ENCODE peak calls at places on chromosomes 16 and 17, in five cellular contexts. One of them, this sample, is unnamed.

GRCh38 chr16:64434526-64435069 is 687.3 kb downstream of the CDH11 start:
- DNase-seq in hepatocyte: no peak
- DNase-seq in PC-3: no peak
- DNase-seq in SK-N-SH: no peak
- DNase-seq in pancreas: no peak
- DNase-seq in this sample: no peak

GRCh38 chr17:79784353-79785016 is 6.5 kb downstream of the CBX2 start:
- DNase-seq in SK-N-SH: no peak
- DNase-seq in PC-3: no peak
- DNase-seq in pancreas: peak
- DNase-seq in hepatocyte: no peak
- DNase-seq in this sample: no peak

GRCh38 chr17:12727076-12727750 is 61.5 kb downstream of the MYOCD start:
- DNase-seq in pancreas: no peak
- DNase-seq in SK-N-SH: no peak
- DNase-seq in hepatocyte: peak
- DNase-seq in PC-3: peak
- DNase-seq in this sample: no peak

GRCh38 chr17:32671891-32672290 is 185.1 kb downstream of the CDK5R1 start:
- DNase-seq in PC-3: peak
- DNase-seq in SK-N-SH: no peak
- DNase-seq in pancreas: no peak
- DNase-seq in hepatocyte: no peak
- DNase-seq in this sample: no peak

GRCh38 chr17:76121932-76122383 is 18.4 kb upstream of the EXOC7 start:
- DNase-seq in SK-N-SH: no peak
- DNase-seq in PC-3: no peak
- DNase-seq in pancreas: no peak
- DNase-seq in hepatocyte: no peak
- DNase-seq in this sample: no peak

GRCh38 chr16:20740007-20740883 is 1.4 kb downstream of the THUMPD1 start:
- DNase-seq in hepatocyte: no peak
- DNase-seq in pancreas: no peak
- DNase-seq in PC-3: peak
- DNase-seq in SK-N-SH: peak
- DNase-seq in this sample: no peak

GRCh38 chr16:22625948-22626347 is 115.3 kb downstream of the NPIPB5 start:
- DNase-seq in hepatocyte: no peak
- DNase-seq in pancreas: no peak
- DNase-seq in SK-N-SH: no peak
- DNase-seq in PC-3: peak
- DNase-seq in this sample: no peak

GRCh38 chr17:79838541-79839274 is 532 bp downstream of the CBX4 start:
- DNase-seq in hepatocyte: peak
- DNase-seq in SK-N-SH: peak
- DNase-seq in PC-3: peak
- DNase-seq in pancreas: peak
- DNase-seq in this sample: no peak

GRCh38 chr17:41537990-41538389 is 9.9 kb upstream of the KRT19 start:
- DNase-seq in pancreas: no peak
- DNase-seq in PC-3: no peak
- DNase-seq in SK-N-SH: no peak
- DNase-seq in hepatocyte: no peak
- DNase-seq in this sample: no peak

GRCh38 chr17:7404737-7405412 is 978 bp upstream of the TMEM256 start:
- DNase-seq in pancreas: peak
- DNase-seq in SK-N-SH: peak
- DNase-seq in hepatocyte: no peak
- DNase-seq in PC-3: no peak
- DNase-seq in this sample: no peak

GRCh38 chr16:53775821-53776431 is 72.0 kb downstream of the FTO start:
- DNase-seq in pancreas: no peak
- DNase-seq in SK-N-SH: no peak
- DNase-seq in hepatocyte: peak
- DNase-seq in PC-3: peak
- DNase-seq in this sample: peak

GRCh38 chr17:75289832-75290337 is 652 bp upstream of the SLC25A19 start:
- DNase-seq in hepatocyte: peak
- DNase-seq in SK-N-SH: no peak
- DNase-seq in PC-3: peak
- DNase-seq in pancreas: no peak
- DNase-seq in this sample: no peak

GRCh38 chr17:35560703-35561102 is at the start of gene SLFN14:
- DNase-seq in hepatocyte: no peak
- DNase-seq in PC-3: no peak
- DNase-seq in SK-N-SH: no peak
- DNase-seq in pancreas: no peak
- DNase-seq in this sample: no peak

GRCh38 chr16:23257682-23258081 is 44.4 kb upstream of the SCNN1B start:
- DNase-seq in pancreas: no peak
- DNase-seq in PC-3: peak
- DNase-seq in SK-N-SH: no peak
- DNase-seq in hepatocyte: peak
- DNase-seq in this sample: no peak

GRCh38 chr16:8936421-8936820 is 27.3 kb downstream of the USP7 start:
- DNase-seq in SK-N-SH: peak
- DNase-seq in PC-3: peak
- DNase-seq in pancreas: peak
- DNase-seq in hepatocyte: peak
- DNase-seq in this sample: no peak

DNA sequence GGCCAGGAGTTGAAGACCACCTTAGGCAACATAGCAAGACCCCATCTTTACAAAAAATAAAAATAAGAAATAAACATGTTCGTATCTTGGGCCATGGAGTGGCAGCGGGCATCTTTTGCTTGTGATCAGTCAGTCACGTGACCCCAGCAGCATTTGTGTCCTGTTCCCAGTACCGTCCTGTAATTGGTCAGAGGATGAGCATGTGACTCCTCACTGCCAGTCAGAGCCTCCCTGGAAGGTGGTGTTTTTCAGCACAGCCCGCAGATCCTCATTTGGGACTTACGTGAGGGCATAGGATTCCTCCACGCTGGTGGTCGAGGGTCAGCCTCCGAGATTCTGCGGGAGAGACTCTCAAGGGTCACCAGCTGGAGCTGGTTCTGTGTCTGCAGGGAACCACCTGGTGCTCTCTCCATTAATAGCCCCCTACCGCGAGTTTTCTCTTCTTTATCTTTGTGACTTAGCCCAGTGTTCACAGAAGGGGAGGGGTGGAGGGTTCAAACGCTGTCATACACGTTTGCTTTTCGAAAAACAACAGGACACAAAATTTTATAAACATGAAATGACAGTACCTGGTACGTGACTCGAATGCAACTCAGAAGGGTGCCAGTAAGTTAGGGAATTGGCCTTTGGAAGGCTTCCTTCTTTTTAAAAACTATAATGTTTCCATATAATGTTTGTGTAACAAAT is 17.2 kb downstream of the MRC2 start:
- DNase-seq in SK-N-SH: peak
- DNase-seq in pancreas: no peak
- DNase-seq in PC-3: no peak
- DNase-seq in hepatocyte: no peak
- DNase-seq in this sample: no peak
- TF ChIP-seq CTCF in SK-N-SH: no peak
- TF ChIP-seq CTCF in pancreas: no peak
- TF ChIP-seq CTCF in PC-3: no peak
- TF ChIP-seq CTCF in hepatocyte: no peak
- TF ChIP-seq CTCF in this sample: no peak

GRCh38 chr16:11308493-11309283 is 27.6 kb upstream of the PRM1 start:
- DNase-seq in PC-3: no peak
- DNase-seq in hepatocyte: no peak
- DNase-seq in pancreas: no peak
- DNase-seq in SK-N-SH: no peak
- DNase-seq in this sample: no peak

GRCh38 chr16:11309895-11310633 is 28.9 kb upstream of the PRM1 start:
- DNase-seq in hepatocyte: no peak
- DNase-seq in pancreas: no peak
- DNase-seq in PC-3: no peak
- DNase-seq in SK-N-SH: no peak
- DNase-seq in this sample: no peak

GRCh38 chr16:11312718-11313492 is 31.8 kb upstream of the PRM1 start:
- DNase-seq in SK-N-SH: no peak
- DNase-seq in PC-3: peak
- DNase-seq in hepatocyte: peak
- DNase-seq in pancreas: peak
- DNase-seq in this sample: no peak

GRCh38 chr16:11310997-11311561 is 29.9 kb upstream of the PRM1 start:
- DNase-seq in PC-3: no peak
- DNase-seq in pancreas: no peak
- DNase-seq in hepatocyte: no peak
- DNase-seq in SK-N-SH: no peak
- DNase-seq in this sample: no peak

DNA sequence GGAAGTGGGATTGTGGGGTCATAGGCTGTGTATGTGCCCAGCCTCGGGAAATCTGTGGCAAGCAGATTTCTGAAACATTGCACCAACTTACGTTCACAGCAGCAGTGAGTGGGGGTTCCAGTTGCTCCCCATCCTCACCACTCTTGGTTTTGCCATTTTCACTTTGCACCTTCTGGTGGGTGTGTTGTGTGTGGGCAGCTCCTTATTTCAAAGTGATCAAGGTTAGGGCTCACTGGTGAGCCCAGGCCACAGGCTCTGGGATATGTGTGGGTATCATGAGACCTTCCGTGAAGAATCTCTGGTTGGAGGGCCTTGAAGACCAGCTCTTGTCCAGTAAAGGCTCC is 29.5 kb upstream of the PRM1 start:
- DNase-seq in SK-N-SH: no peak
- DNase-seq in pancreas: no peak
- DNase-seq in PC-3: no peak
- DNase-seq in hepatocyte: no peak
- DNase-seq in this sample: no peak
- H3K27ac ChIP-seq in SK-N-SH: no peak
- H3K27ac ChIP-seq in pancreas: no peak
- H3K27ac ChIP-seq in PC-3: no peak
- H3K27ac ChIP-seq in hepatocyte: peak
- H3K27ac ChIP-seq in this sample: no peak

DNA sequence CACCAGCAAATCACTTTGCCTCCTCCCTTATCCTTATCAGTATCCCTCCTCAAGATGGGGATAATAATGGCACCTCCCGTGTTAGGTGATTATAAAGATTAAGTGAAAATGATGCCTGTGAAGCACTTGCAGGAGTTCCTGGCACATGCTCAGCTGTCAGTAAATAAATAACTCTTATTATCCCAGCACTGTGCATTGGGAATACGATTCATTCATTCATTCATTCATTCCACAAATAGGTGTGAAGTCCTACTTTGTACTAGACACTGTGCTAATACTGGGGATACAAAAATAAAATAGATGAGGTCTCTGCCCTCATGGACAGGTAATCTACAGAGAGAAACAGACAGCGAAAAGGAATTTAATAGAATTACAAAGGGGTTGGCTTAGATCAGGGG is 2.0 kb downstream of the XYLT2 start:
- DNase-seq in SK-N-SH: no peak
- DNase-seq in PC-3: no peak
- DNase-seq in hepatocyte: no peak
- DNase-seq in pancreas: no peak
- DNase-seq in this sample: no peak
- H3K4me3 ChIP-seq in SK-N-SH: no peak
- H3K4me3 ChIP-seq in PC-3: no peak
- H3K4me3 ChIP-seq in hepatocyte: no peak
- H3K4me3 ChIP-seq in pancreas: no peak
- H3K4me3 ChIP-seq in this sample: no peak

GRCh38 chr17:40038882-40039513 is 15.2 kb downstream of the MED24 start:
- DNase-seq in SK-N-SH: peak
- DNase-seq in hepatocyte: peak
- DNase-seq in pancreas: peak
- DNase-seq in PC-3: peak
- DNase-seq in this sample: peak
- TF ChIP-seq CTCF in SK-N-SH: peak
- TF ChIP-seq CTCF in hepatocyte: peak
- TF ChIP-seq CTCF in pancreas: peak
- TF ChIP-seq CTCF in PC-3: peak
- TF ChIP-seq CTCF in this sample: peak

DNA sequence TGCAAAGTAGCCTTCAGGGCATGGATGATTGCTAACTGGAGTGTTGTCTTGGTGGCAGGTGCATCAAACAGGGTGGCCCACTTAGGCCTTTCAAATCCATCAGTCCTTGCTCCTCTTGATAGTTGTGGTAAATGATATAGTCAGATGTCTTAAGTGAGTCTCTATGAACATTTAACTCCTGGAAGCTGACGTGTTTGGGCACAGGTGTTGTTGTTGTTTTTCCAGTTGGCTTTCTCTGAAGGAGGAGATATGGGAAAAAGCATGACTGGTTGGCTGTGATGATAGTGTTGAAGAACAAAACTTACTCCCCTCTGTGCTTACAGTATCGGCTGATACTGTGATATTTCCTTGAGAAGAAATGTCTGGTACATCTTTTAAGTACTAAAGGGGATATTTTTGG is 18.0 kb downstream of the TNRC6A start:
- DNase-seq in SK-N-SH: no peak
- DNase-seq in PC-3: no peak
- DNase-seq in hepatocyte: no peak
- DNase-seq in pancreas: no peak
- DNase-seq in this sample: no peak
- H3K27ac ChIP-seq in SK-N-SH: peak
- H3K27ac ChIP-seq in PC-3: no peak
- H3K27ac ChIP-seq in hepatocyte: peak
- H3K27ac ChIP-seq in pancreas: no peak
- H3K27ac ChIP-seq in this sample: peak

DNA sequence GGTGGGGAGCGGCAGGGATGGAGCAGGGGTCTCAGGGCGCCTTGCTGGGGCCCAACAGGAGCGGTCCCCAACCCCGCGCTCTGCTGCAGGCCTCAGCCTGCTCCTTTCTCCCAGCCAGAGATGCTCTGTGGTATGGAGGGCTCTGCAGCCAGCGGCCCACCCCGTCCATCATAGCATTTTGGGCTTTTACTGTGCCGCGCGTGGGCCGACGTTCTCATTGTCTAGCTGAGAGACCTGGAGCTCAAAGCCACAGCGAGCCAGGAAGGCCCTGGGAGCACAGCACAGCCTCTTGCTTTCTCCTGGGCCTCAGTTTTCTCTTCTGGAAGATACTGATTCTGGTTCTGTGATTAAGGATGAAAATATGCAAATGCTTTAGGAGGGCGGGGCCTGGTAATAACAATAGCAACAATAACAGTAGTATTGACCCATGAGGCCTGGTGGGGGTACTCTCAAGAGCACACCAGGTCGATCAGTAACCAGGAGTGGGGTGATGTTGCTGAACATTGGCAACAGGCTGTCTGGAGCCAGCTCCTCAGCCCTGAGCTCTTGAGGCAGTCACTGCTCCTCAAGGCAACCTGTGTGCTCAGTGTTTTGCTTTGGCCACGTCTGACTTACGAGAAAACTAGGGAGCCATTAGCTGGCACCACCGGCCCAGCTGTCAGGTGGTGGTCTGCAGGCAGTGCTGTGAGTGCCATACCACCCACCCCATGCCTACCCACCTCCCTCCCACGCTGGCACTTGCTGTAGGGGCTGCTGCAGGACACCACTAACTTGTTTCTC is 1.1 kb upstream of the RASD1 start:
- DNase-seq in PC-3: no peak
- DNase-seq in pancreas: peak
- DNase-seq in hepatocyte: no peak
- DNase-seq in SK-N-SH: no peak
- DNase-seq in this sample: no peak
- H3K4me3 ChIP-seq in PC-3: peak
- H3K4me3 ChIP-seq in pancreas: peak
- H3K4me3 ChIP-seq in hepatocyte: no peak
- H3K4me3 ChIP-seq in SK-N-SH: peak
- H3K4me3 ChIP-seq in this sample: peak